ENCODE peak calls at places on chromosomes 16 and 17, in six cellular contexts. H is tibial artery, T is esophagus squamous epithelium, C is Panc1, J is ovary, V is heart right ventricle. X is an unnamed sample.

GRCh38 chr17:36900130-36900590 is 37.1 kb upstream of the LHX1 start:
- DNase-seq in H (no peak), T (no peak), C (no peak), J (no peak), V (no peak), X (no peak)

GRCh38 chr16:9647981-9648701 is 534.1 kb downstream of the GRIN2A start:
- DNase-seq in H (no peak), T (no peak), C (peak), J (no peak), V (no peak), X (peak)

GRCh38 chr17:72604518-72604917 is 483.7 kb downstream of the SOX9 start:
- DNase-seq in H (no peak), T (no peak), C (no peak), J (no peak), V (no peak), X (no peak)

GRCh38 chr17:82242698-82242976 is 13.8 kb downstream of the SLC16A3 start:
- DNase-seq in H (no peak), T (no peak), C (no peak), J (no peak), V (no peak), X (no peak)

GRCh38 chr16:4772351-4772750 is 5.4 kb upstream of the ZNF500 start:
- DNase-seq in H (no peak), T (no peak), C (no peak), J (no peak), V (no peak), X (no peak)

GRCh38 chr16:87635541-87636049 is 33.3 kb downstream of the JPH3 start:
- DNase-seq in H (no peak), T (peak), C (peak), J (peak), V (no peak), X (peak)

GRCh38 chr16:69618307-69618706 is 52.5 kb downstream of the NFAT5 start:
- DNase-seq in H (no peak), T (no peak), C (no peak), J (no peak), V (no peak), X (peak)

GRCh38 chr16:50315346-50315997 is 49.1 kb downstream of the ADCY7 start:
- DNase-seq in H (no peak), T (no peak), C (no peak), J (no peak), V (no peak), X (no peak)

GRCh38 chr16:27428035-27428785 is 26.2 kb downstream of the IL21R start:
- DNase-seq in H (no peak), T (no peak), C (no peak), J (no peak), V (no peak), X (no peak)

GRCh38 chr16:86994215-86994614 is 323.0 kb downstream of the C16orf95 start:
- DNase-seq in H (no peak), T (no peak), C (no peak), J (no peak), V (no peak), X (no peak)

GRCh38 chr17:47957591-47958490 is at the start of gene PRR15L:
- DNase-seq in H (no peak), T (no peak), C (no peak), J (no peak), V (no peak), X (no peak)

GRCh38 chr16:66486199-66486772 is 59.2 kb downstream of the BEAN1 start:
- DNase-seq in H (no peak), T (no peak), C (no peak), J (no peak), V (no peak), X (no peak)

GRCh38 chr16:51540259-51540658 is 389.2 kb upstream of the SALL1 start:
- DNase-seq in H (no peak), T (no peak), C (no peak), J (no peak), V (no peak), X (no peak)

GRCh38 chr16:69514366-69514765 is 51.4 kb upstream of the NFAT5 start:
- DNase-seq in H (no peak), T (no peak), C (no peak), J (no peak), V (no peak), X (no peak)

GRCh38 chr17:82217120-82217529 is 4.5 kb upstream of the CCDC57 start:
- DNase-seq in H (no peak), T (no peak), C (no peak), J (no peak), V (no peak), X (peak)

GRCh38 chr16:88866151-88866920 is at the start of gene PABPN1L:
- DNase-seq in H (no peak), T (no peak), C (no peak), J (no peak), V (no peak), X (no peak)

GRCh38 chr16:55370762-55371482 is 46.9 kb downstream of the IRX6 start:
- DNase-seq in H (peak), T (no peak), C (no peak), J (peak), V (peak), X (peak)

GRCh38 chr17:51347851-51348584 is 87.7 kb downstream of the UTP18 start:
- DNase-seq in H (no peak), T (no peak), C (no peak), J (no peak), V (no peak), X (no peak)

GRCh38 chr16:252366-253337 is 18.0 kb downstream of the FAM234A start:
- DNase-seq in H (no peak), T (no peak), C (no peak), J (no peak), V (no peak), X (no peak)

GRCh38 chr17:10768766-10769383 is 35.0 kb downstream of the TMEM238L start:
- DNase-seq in H (no peak), T (no peak), C (no peak), J (no peak), V (no peak), X (peak)

GRCh38 chr16:69654280-69654931 is 72.0 kb downstream of the NQO1 start:
- DNase-seq in H (no peak), T (no peak), C (no peak), J (no peak), V (no peak), X (no peak)

GRCh38 chr16:11880047-11880446 is 28.7 kb upstream of the RSL1D1 start:
- DNase-seq in H (no peak), T (no peak), C (no peak), J (no peak), V (no peak), X (no peak)

GRCh38 chr16:81997738-81998137 is 13.5 kb downstream of the SDR42E1 start:
- DNase-seq in H (no peak), T (no peak), C (no peak), J (no peak), V (no peak), X (peak)

GRCh38 chr17:62030264-62030663 is 34.8 kb downstream of the MED13 start:
- DNase-seq in H (no peak), T (no peak), C (no peak), J (no peak), V (no peak), X (no peak)
- H3K4me3 ChIP-seq in H (no peak), T (no peak), C (no peak), J (no peak), V (no peak), X (no peak)

DNA sequence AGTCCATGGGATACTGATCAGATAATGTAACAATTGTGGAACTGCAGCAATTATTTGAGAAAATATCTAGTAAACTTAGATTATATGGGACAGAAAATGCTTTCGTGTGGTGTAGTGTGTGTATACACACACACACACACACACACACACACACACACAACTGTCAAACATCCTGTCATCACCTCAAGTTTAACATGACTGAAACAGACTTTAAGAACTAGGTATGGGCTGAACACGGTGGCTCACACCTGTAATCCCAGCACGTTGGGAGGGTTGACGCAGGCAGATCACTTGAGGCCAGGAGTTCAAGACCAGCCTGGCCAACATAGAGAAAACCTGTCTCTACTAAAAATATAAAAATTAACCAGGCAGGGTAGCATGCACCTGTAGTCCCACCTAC is 549 bp upstream of the EVI2A start:
- DNase-seq in H (no peak), T (no peak), C (no peak), J (no peak), V (no peak), X (no peak)
- H3K4me3 ChIP-seq in H (no peak), T (no peak), C (no peak), J (no peak), V (no peak), X (no peak)

DNA sequence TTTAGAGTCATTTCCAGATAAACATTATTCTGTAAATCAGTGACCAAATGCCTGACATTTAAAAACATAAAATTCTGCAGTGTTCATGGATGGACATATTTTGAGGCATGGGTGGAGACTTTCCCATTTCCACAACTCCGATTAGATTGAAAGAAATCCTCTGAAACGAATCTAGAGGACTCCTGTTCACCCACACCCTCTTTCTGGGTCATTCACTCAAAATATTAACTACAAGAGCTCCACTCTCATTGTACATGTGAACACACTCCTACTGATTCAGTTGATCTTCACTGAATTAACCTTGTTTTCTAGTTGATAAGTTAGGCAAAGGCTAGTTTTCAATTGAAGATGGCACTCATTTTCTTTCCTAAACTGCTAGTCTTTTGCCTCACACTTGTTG is 44.1 kb downstream of the GRB7 start:
- DNase-seq in H (no peak), T (no peak), C (no peak), J (no peak), V (no peak), X (no peak)
- H3K4me3 ChIP-seq in H (no peak), T (no peak), C (no peak), J (no peak), V (no peak), X (no peak)

DNA sequence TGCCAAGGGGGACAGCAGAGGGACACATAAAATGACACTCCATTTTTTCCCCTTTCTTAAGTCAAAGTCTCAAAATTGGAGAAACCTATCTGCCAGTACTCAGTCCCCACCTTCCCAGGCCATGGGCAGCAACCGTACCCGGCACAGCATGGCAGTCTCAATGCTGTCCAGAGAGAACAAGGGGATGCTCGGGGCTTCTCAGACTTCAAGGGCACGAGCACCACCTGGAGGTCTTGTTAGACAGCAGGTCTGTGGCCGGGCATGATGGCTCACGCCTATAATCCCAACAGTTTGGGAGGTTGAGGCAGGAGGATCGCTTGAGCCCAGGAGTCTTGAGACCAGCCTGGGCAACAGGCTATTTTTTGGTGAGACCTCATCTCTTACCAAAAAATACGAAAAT is 3.2 kb downstream of the DNAH17 start:
- DNase-seq in H (no peak), T (no peak), C (no peak), J (no peak), V (no peak), X (no peak)
- H3K4me3 ChIP-seq in H (no peak), T (no peak), C (no peak), J (no peak), V (no peak), X (no peak)

DNA sequence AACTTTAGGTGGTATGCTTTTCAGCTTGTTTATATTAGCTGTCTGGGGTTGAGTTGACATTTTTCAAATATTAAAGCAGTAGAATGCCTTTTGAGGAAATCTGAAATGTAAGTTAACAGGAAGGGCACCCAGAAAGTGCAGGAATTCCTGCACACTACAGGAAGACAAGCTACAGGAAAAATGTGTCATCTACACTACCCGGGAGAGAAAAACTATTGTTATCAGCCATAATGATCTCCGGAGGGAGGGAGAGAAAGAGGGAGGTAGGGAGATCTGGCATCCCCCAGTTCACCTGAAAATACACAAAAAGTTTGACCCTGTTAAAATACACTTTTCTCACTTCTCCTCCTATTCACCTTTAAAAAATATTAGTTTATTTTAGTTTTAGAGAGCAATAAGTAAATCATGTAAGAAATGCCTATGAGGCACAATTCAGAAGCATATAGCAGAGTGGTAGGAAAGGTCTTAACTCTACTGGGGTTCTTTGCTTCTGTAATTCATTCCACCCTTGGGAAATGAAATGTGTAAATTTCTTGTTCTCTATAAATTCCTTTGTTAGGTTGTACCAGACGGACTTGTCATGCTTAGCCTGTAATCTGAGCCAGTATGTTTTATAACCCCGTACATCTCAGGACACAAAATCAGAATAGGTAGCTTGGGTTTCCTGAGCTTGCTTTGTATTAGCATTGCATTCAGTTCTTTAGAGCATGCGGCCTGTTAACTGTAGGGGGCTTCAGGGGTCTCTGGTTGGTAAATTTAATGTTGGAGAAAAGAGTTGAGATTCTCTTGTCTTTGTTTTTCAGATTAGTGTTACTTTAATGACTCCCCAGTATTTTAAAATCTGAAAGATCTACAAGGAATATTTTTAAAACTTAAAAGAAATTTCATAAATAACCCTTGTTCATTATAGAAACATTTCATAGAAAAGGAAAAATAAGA is 3.3 kb downstream of the MAP2K6 start:
- DNase-seq in H (no peak), T (no peak), C (no peak), J (no peak), V (no peak), X (no peak)
- H3K4me3 ChIP-seq in H (no peak), T (no peak), C (no peak), J (no peak), V (no peak), X (peak)

DNA sequence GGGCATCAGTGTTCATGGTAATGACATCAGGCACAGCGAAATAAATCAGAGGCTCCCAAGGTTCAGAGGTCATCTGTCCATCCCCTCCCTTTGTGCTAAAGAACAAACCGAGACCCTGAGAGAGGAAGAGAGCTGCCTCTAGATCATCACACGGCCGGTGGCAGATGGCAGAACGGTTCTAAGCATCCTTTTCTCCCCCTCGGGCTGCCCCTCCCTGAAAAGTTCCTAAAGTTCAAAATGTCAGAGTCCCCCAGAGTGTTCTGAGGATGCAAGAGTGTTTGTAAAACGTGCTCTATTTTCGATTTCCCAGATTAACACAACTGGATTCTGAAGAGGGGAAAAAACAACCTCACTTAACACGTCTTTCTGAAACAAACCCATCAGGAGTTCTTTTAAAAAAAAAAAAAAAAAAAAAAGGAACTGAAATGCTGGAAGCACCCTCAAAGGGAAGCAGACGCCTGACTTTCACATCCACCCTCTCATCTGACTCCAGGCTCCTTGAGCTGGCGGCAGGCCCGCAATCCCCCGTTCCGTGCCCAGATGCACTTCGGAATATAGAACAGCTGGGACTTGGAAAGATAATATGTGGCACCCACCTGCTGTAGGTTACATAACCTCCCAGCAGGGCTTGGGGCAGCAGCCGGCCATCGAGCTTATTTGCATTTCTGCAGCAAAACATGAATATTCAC is 115.5 kb upstream of the SMURF2 start:
- DNase-seq in H (no peak), T (no peak), C (no peak), J (no peak), V (peak), X (no peak)
- H3K4me3 ChIP-seq in H (peak), T (no peak), C (no peak), J (no peak), V (peak), X (no peak)

X was measured in cardiac muscle cell.